ENCODE peak calls at places on chromosome X, in five cellular contexts. I, X, P, J and F are unnamed samples.
A peak's percentile ranks its signal among the peaks of the same experiment; 100 is the strongest.

GRCh38 chrX:21838937-21839333 is 482 bp upstream of the MBTPS2 start:
- DNase-seq in J (no peak), I (no peak), P (peak; percentile 34), X (no peak), F (no peak)

GRCh38 chrX:7120578-7121219 is 26.8 kb upstream of the STS start:
- DNase-seq in I (no peak), X (no peak), P (peak; percentile 30), J (peak; percentile 54), F (no peak)

GRCh38 chrX:23737413-23737812 is 5.7 kb downstream of the ACOT9 start:
- DNase-seq in P (no peak), X (no peak), I (no peak), J (no peak), F (no peak)

GRCh38 chrX:13357925-13358324 is 38.1 kb upstream of the ATXN3L start:
- DNase-seq in J (no peak), X (no peak), P (no peak), I (no peak), F (peak; percentile 19)

GRCh38 chrX:136147320-136147901 is at the start of gene FHL1:
- DNase-seq in P (no peak), I (peak; percentile 58), J (peak; percentile 69), X (peak; percentile 50), F (peak; percentile 92)

GRCh38 chrX:39826813-39827543 is 270.8 kb downstream of the BCOR start:
- DNase-seq in J (no peak), I (no peak), X (no peak), P (no peak), F (no peak)

GRCh38 chrX:146994163-146994562 is 179.6 kb upstream of the CXorf51A start:
- DNase-seq in X (no peak), P (no peak), J (no peak), I (no peak), F (no peak)

GRCh38 chrX:125198546-125198945 is 121.1 kb upstream of the TEX13C start:
- DNase-seq in I (no peak), P (no peak), J (no peak), X (no peak), F (no peak)

GRCh38 chrX:127943570-127943969 is 108.6 kb downstream of the ACTRT1 start:
- DNase-seq in P (no peak), J (no peak), I (no peak), X (no peak), F (no peak)

GRCh38 chrX:16212024-16212423 is 44.7 kb downstream of the MAGEB17 start:
- DNase-seq in I (no peak), X (no peak), P (peak; percentile 2), J (no peak), F (no peak)

GRCh38 chrX:104668550-104668949 is 102.6 kb downstream of the IL1RAPL2 start:
- DNase-seq in I (no peak), P (peak; percentile 4), X (no peak), J (no peak), F (no peak)

GRCh38 chrX:11100281-11101035 is 10.7 kb upstream of the HCCS start:
- DNase-seq in J (peak; percentile 20), P (peak; percentile 73), X (no peak), I (no peak), F (no peak)

GRCh38 chrX:136452614-136453013 is 35.1 kb upstream of the BRS3 start:
- DNase-seq in X (no peak), J (no peak), I (no peak), P (no peak), F (no peak)

GRCh38 chrX:84993150-84993549 is 10.5 kb upstream of the APOOL start:
- DNase-seq in P (no peak), X (no peak), J (no peak), I (no peak), F (no peak)

GRCh38 chrX:144896323-144896722 is 351.0 kb upstream of the SPANXN1 start:
- DNase-seq in I (no peak), X (no peak), J (no peak), P (no peak), F (no peak)

GRCh38 chrX:9285342-9285771 is 179.5 kb upstream of the TBL1X start:
- DNase-seq in J (no peak), X (no peak), I (no peak), P (no peak), F (no peak)

DNA sequence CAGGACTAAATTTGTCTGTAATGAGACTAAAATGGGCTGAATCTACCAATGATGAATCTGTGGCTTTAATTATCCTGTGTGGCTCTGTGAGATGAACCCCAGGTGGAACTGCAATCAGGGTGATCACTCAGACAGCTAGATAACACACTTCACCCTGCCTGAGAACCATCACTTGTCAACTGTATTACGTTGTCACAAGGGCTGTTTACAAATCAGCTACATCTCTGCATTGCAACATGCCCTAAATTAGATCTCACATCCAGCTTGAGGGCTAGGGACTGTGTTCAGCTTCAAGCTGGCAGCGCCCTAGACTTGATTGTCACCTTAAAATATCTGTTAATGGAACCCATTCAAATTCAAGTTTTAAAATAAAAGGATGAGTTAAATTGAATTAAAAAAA is 77.0 kb downstream of the SH3KBP1 start:
- DNase-seq in I (no peak), P (no peak), J (no peak), X (no peak), F (no peak)
- H3K4me3 ChIP-seq in I (no peak overlapping the region), P (no peak overlapping the region), J (no peak overlapping the region), X (no peak overlapping the region), F (no peak overlapping the region)

GRCh38 chrX:100652266-100652665 is 8.3 kb downstream of the SRPX2 start:
- DNase-seq in I (no peak), P (no peak), J (no peak), X (no peak), F (no peak)

GRCh38 chrX:100648601-100649417 is 4.8 kb downstream of the SRPX2 start:
- DNase-seq in P (peak; percentile 14), X (no peak), J (peak; percentile 20), I (no peak), F (no peak)

GRCh38 chrX:100647739-100648138 is 3.7 kb downstream of the SRPX2 start:
- DNase-seq in P (no peak), X (no peak), J (no peak), I (no peak), F (no peak)

GRCh38 chrX:100649550-100650356 is 5.8 kb downstream of the SRPX2 start:
- DNase-seq in X (no peak), I (peak; percentile 63), J (peak; percentile 75), P (peak; percentile 41), F (peak; percentile 92)

DNA sequence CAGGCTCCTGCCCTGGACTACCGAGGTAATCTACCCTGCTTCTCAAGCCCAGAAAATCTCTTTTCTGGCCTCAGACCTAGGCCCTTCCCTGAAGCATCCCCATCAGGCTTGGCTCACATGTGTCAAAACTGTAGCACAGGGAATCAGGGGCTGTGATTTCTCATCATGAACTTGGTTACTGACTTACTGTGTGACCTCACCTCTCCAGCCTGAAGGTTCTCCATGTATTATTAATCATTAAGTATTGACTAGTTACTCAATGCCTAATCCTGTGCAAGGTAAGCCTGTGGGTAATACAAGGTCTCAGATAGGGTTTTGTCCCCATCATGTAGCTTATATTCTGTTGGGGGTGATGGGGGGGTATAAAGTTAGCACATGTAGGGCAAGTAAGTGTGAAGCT is 6.8 kb downstream of the SRPX2 start:
- DNase-seq in I (no peak), X (no peak), J (no peak), P (no peak), F (no peak)
- TF ChIP-seq POLR2A in I (no peak), X (no peak), J (no peak), P (no peak), F (no peak)

DNA sequence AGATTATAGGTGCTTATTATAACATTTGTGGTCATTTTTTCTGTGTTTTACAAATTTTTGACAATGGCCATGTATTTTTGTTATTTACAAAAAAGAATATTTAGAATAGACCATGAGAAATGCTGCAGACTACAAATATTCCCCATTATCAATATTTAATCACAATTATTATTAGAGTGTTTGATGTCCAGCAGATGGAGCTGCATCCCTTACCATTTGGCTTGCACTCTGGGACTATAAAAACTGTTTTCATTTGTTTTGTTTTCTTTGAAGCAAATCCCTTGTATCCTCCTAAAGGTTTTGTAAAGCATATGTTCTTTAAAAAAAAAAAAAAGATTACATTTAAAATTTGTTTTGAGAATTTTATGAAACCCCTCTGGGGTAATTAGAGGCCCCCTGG is 85.6 kb upstream of the CXorf66 start:
- DNase-seq in P (peak; percentile 15), J (no peak), I (no peak), X (no peak), F (no peak)
- TF ChIP-seq CTCF in P (peak; percentile 29), J (no peak), I (no peak), X (no peak), F (no peak)

GRCh38 chrX:76029385-76029784 is 143.5 kb upstream of the PBDC1 start:
- DNase-seq in I (no peak), X (no peak), J (no peak), P (no peak), F (no peak)
- H3K4me3 ChIP-seq in I (no peak overlapping the region), X (no peak overlapping the region), J (no peak overlapping the region), P (no peak overlapping the region), F (no peak overlapping the region)

DNA sequence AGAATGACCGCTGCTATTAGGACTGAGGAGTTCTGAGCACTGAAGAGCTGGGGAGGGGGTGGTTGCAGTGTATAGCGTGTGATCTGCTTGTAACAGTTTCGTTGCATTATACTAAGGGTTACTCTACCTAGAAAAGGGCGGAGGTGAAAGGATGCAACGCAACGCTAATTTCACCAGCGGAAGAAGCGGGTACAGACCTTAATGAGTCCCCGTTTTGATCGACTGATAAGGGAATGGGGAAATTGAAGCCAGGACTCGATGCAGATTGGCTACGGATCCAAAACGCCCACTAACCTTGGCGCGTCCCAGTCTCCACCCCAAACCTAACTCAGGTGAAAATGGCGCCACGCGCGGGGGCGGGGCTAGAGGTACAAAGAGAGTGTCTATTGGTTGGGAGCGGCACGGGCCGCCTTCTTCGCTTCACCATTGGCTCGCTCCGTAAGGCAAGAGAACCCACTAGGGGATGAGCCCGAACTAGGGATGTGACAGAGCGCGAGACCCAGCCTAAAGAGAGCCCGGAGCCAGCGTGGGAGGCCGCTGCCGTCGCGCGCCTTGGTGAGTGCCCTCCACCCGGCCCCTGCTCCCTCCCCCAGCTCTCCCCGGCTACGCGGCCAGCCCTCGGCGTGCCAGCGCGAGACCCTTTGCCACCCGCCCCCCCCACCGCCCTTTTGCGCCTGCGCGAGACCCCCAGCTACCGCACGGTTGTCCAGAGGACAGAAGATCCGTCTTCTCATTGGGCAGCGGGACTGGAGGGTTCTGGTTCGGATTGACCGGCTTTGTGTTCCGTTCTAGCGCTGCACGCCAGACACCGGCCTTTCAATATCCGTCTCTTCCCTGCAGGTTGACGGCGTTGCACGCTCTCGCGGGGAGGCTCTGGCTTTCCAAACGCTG is at the start of gene EBP:
- DNase-seq in J (peak; percentile 95), P (peak; percentile 94), X (peak; percentile 88), I (peak; percentile 93), F (peak; percentile 85)
- TF ChIP-seq POLR2A in J (peak; percentile 83), P (peak; percentile 35), X (no peak), I (peak; percentile 75), F (no peak)

GRCh38 chrX:32118832-32119231 is 1047.0 kb upstream of the FTHL17 start:
- DNase-seq in J (no peak), I (no peak), X (no peak), P (no peak), F (no peak)

GRCh38 chrX:32116047-32116446 is 1044.2 kb upstream of the FTHL17 start:
- DNase-seq in P (peak; percentile 0), X (no peak), I (no peak), J (no peak), F (no peak)
- TF ChIP-seq CTCF in P (no peak), X (no peak), I (no peak), J (no peak), F (no peak)